ENCODE peak calls at places on chromosomes 6 and 20, in eight cellular contexts. Q, M, A, C, D, P, Y and B are unnamed samples.

GRCh38 chr6:112013051-112013450 is 40.9 kb upstream of the CCN6 start:
- DNase-seq in C (no peak), Y (no peak), D (no peak), M (no peak), Q (no peak), A (no peak), P (no peak), B (no peak)

GRCh38 chr6:38713812-38714211 is 1.3 kb upstream of the DNAH8 start:
- DNase-seq in C (no peak), M (no peak), P (no peak), Q (peak), D (no peak), A (no peak), Y (no peak), B (peak)

GRCh38 chr20:24481188-24481587 is 11.8 kb downstream of the SYNDIG1 start:
- DNase-seq in C (no peak), M (no peak), Q (no peak), Y (no peak), D (no peak), A (no peak), P (no peak), B (no peak)

GRCh38 chr6:106906227-106906626 is 68.3 kb downstream of the CD24 start:
- DNase-seq in M (no peak), C (no peak), D (no peak), A (no peak), P (no peak), Y (no peak), Q (no peak), B (no peak)

GRCh38 chr20:49303211-49303610 is 25.4 kb upstream of the ZNFX1 start:
- DNase-seq in Q (no peak), P (no peak), A (peak), C (no peak), D (no peak), M (no peak), Y (no peak), B (no peak)

GRCh38 chr6:99369533-99369932 is 20.1 kb upstream of the FAXC start:
- DNase-seq in P (no peak), Q (no peak), D (no peak), C (no peak), M (no peak), Y (no peak), A (no peak), B (no peak)

GRCh38 chr6:82397962-82398692 is 34.5 kb downstream of the TPBG start:
- DNase-seq in Y (no peak), M (no peak), D (no peak), Q (no peak), P (no peak), C (no peak), A (peak), B (no peak)

GRCh38 chr6:139030539-139030938 is 2.0 kb downstream of the ABRACL start:
- DNase-seq in P (no peak), A (no peak), Y (no peak), C (no peak), M (no peak), D (no peak), Q (no peak), B (no peak)

GRCh38 chr20:21564127-21564773 is 50.4 kb upstream of the NKX2-2 start:
- DNase-seq in D (no peak), P (no peak), M (peak), Q (no peak), C (no peak), Y (no peak), A (no peak), B (no peak)

GRCh38 chr20:34390769-34391447 is 27.8 kb downstream of the ITCH start:
- DNase-seq in Q (peak), A (peak), D (no peak), Y (peak), P (peak), M (no peak), C (peak), B (no peak)

GRCh38 chr6:7241709-7242645 is 71.0 kb downstream of the SSR1 start:
- DNase-seq in D (no peak), Y (no peak), C (no peak), M (peak), P (no peak), A (peak), Q (no peak), B (no peak)

GRCh38 chr20:19785173-19785799 is 27.2 kb downstream of the RIN2 start:
- DNase-seq in Y (no peak), P (no peak), M (no peak), C (no peak), A (peak), D (no peak), Q (no peak), B (no peak)

GRCh38 chr20:17873410-17874270 is 95.0 kb downstream of the SNX5 start:
- DNase-seq in P (peak), M (peak), Q (no peak), D (no peak), A (peak), Y (peak), C (peak), B (no peak)

GRCh38 chr6:168387911-168388310 is 53.1 kb upstream of the SMOC2 start:
- DNase-seq in D (no peak), A (no peak), P (no peak), M (no peak), Q (no peak), C (no peak), Y (no peak), B (no peak)

GRCh38 chr6:56764081-56764566 is 121.4 kb upstream of the DST start:
- DNase-seq in C (peak), Q (no peak), M (no peak), A (peak), D (no peak), Y (no peak), P (peak), B (no peak)

GRCh38 chr6:166619912-166620311 is 7.1 kb downstream of the RPS6KA2 start:
- DNase-seq in Y (no peak), P (no peak), M (no peak), Q (no peak), A (peak), C (no peak), D (no peak), B (no peak)

GRCh38 chr20:19934792-19935491 is 82.2 kb upstream of the NAA20 start:
- DNase-seq in M (peak), D (no peak), Y (peak), Q (no peak), P (no peak), A (no peak), C (peak), B (no peak)

GRCh38 chr6:2552648-2553154 is 198.0 kb downstream of the MYLK4 start:
- DNase-seq in D (no peak), Q (no peak), Y (no peak), P (no peak), A (no peak), C (no peak), M (no peak), B (no peak)

GRCh38 chr6:107132330-107132954 is 17.1 kb upstream of the BEND3 start:
- DNase-seq in D (peak), P (peak), C (no peak), Q (no peak), M (no peak), A (peak), Y (no peak), B (no peak)

GRCh38 chr6:1986454-1987243 is 258.8 kb downstream of the GMDS start:
- DNase-seq in Q (no peak), A (no peak), M (no peak), Y (no peak), D (no peak), C (no peak), P (no peak), B (no peak)

GRCh38 chr6:131741688-131742393 is 31.0 kb upstream of the CTAGE9 start:
- DNase-seq in M (no peak), D (no peak), P (no peak), C (no peak), Y (no peak), Q (no peak), A (no peak), B (no peak)

GRCh38 chr6:161101517-161101916 is 109.9 kb downstream of the MAP3K4 start:
- DNase-seq in M (no peak), Y (no peak), D (no peak), C (no peak), P (no peak), Q (no peak), A (no peak), B (no peak)

GRCh38 chr6:15511248-15512125 is 151.3 kb downstream of the DTNBP1 start:
- DNase-seq in M (no peak), D (no peak), P (no peak), C (no peak), A (no peak), Y (peak), Q (no peak), B (no peak)

GRCh38 chr6:152314483-152314832 is 322.7 kb downstream of the SYNE1 start:
- DNase-seq in D (no peak), P (no peak), A (no peak), C (no peak), M (no peak), Y (no peak), Q (no peak), B (no peak)

GRCh38 chr6:111673871-111674270 is 68.2 kb upstream of the TRAF3IP2 start:
- DNase-seq in A (no peak), M (no peak), C (no peak), Y (no peak), Q (no peak), D (no peak), P (no peak), B (no peak)

GRCh38 chr20:10221022-10221421 is 2.4 kb downstream of the SNAP25 start:
- DNase-seq in Y (no peak), Q (no peak), P (no peak), M (no peak), A (no peak), D (no peak), C (no peak), B (no peak)

GRCh38 chr6:167550936-167551633 is 226.2 kb downstream of the TTLL2 start:
- DNase-seq in Y (peak), M (peak), P (no peak), D (no peak), C (no peak), A (no peak), Q (no peak), B (no peak)

GRCh38 chr6:76592561-76592960 is 520.1 kb upstream of the IMPG1 start:
- DNase-seq in D (no peak), Y (no peak), M (no peak), P (no peak), Q (no peak), A (no peak), C (no peak), B (no peak)

GRCh38 chr20:32244959-32245358 is 32.5 kb upstream of the KIF3B start:
- DNase-seq in Y (no peak), M (no peak), Q (no peak), P (no peak), D (no peak), A (no peak), C (no peak), B (no peak)

GRCh38 chr6:27130668-27131428 is 116.7 kb upstream of the PRSS16 start:
- DNase-seq in A (no peak), C (no peak), Q (no peak), P (no peak), M (no peak), D (no peak), Y (no peak), B (no peak)

GRCh38 chr6:128057541-128058335 is 156.9 kb upstream of the THEMIS start:
- DNase-seq in Q (no peak), M (no peak), C (no peak), A (peak), P (no peak), D (no peak), Y (no peak), B (no peak)

GRCh38 chr6:44278774-44279697 is 8.8 kb downstream of the TMEM151B start:
- DNase-seq in C (no peak), Y (no peak), M (no peak), D (no peak), A (no peak), Q (no peak), P (no peak), B (no peak)

GRCh38 chr6:163940705-163941470 is 526.4 kb downstream of the QKI start:
- DNase-seq in C (no peak), M (no peak), P (no peak), Y (no peak), D (no peak), Q (no peak), A (no peak), B (no peak)

GRCh38 chr6:163944897-163945296 is 530.4 kb downstream of the QKI start:
- DNase-seq in P (no peak), C (no peak), Y (peak), Q (no peak), D (no peak), A (no peak), M (no peak), B (no peak)

GRCh38 chr6:163941471-163941980 is 527.0 kb downstream of the QKI start:
- DNase-seq in A (no peak), C (no peak), Y (peak), P (no peak), Q (no peak), M (no peak), D (no peak), B (no peak)

GRCh38 chr6:163943647-163944395 is 529.3 kb downstream of the QKI start:
- DNase-seq in M (no peak), D (peak), C (no peak), A (no peak), Y (peak), P (no peak), Q (no peak), B (no peak)

DNA sequence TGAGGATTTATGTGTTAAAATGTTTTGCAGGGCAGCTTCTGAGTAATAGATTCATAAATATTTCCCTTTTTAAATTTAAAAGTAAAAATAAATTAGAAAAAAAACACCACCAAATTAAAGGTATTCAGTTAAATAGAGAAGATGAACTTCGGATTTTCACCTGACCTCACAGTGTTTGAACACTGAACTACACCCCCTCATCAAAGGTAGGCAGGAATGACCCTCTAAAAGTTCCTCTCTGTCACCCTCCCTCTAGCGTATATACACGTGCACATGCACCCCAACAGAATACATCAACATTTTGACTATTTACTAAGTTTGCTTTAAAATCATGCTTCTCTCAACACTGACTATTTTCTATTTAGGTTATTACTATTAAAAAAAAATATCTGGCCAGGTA is 528.3 kb downstream of the QKI start:
- DNase-seq in D (no peak), Y (no peak), A (no peak), Q (no peak), C (no peak), M (no peak), P (no peak), B (no peak)
- TF ChIP-seq CTCF in D (no peak), Y (no peak), A (no peak), Q (no peak), C (no peak), M (no peak), P (no peak), B (no peak)

DNA sequence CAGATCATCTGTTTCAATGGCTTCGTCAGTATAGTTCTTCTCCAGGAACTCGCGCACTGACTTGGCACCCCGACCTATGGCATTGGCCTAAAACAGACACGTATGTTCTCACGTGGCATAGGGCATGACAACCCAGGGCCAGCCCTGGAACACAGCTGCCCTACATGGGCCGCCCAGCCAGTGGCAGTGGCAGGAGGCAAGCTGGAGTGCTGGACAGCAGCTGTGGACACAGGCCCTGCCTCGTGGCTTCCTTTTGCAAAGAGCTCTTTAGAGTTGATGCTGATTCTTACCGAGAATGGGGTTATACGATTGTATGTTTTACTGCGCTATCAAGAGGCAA is 5.0 kb downstream of the PSMA7 start:
- DNase-seq in A (no peak), Q (no peak), M (no peak), Y (peak), D (no peak), C (no peak), P (no peak), B (no peak)
- TF ChIP-seq CTCF in A (no peak), Q (no peak), M (no peak), Y (no peak), D (no peak), C (no peak), P (no peak), B (no peak)

GRCh38 chr6:124962617-124963415 is 579 bp downstream of the RNF217 start:
- DNase-seq in D (peak), P (no peak), A (peak), Q (no peak), C (peak), M (peak), Y (peak), B (no peak)
- TF ChIP-seq CTCF in D (no peak), P (no peak), A (peak), Q (no peak), C (peak), M (no peak), Y (peak), B (no peak)

GRCh38 chr6:142695016-142695415 is 250.0 kb downstream of the HIVEP2 start:
- DNase-seq in C (no peak), M (no peak), Y (no peak), D (no peak), P (no peak), Q (no peak), A (no peak), B (no peak)

GRCh38 chr6:142694054-142694453 is 250.9 kb downstream of the HIVEP2 start:
- DNase-seq in M (no peak), P (no peak), A (no peak), C (no peak), Y (no peak), D (no peak), Q (no peak), B (no peak)

GRCh38 chr6:142692942-142693341 is 252.0 kb downstream of the HIVEP2 start:
- DNase-seq in Q (peak), A (peak), Y (peak), C (peak), D (peak), P (peak), M (peak), B (peak)

GRCh38 chr6:142696123-142696522 is 248.9 kb downstream of the HIVEP2 start:
- DNase-seq in Y (no peak), Q (no peak), P (no peak), D (no peak), M (no peak), C (no peak), A (peak), B (no peak)

GRCh38 chr6:142693446-142693845 is 251.5 kb downstream of the HIVEP2 start:
- DNase-seq in D (no peak), C (no peak), M (no peak), A (peak), P (no peak), Q (no peak), Y (no peak), B (no peak)
- TF ChIP-seq CTCF in D (no peak), C (no peak), M (no peak), A (no peak), P (no peak), Q (no peak), Y (no peak), B (no peak)

DNA sequence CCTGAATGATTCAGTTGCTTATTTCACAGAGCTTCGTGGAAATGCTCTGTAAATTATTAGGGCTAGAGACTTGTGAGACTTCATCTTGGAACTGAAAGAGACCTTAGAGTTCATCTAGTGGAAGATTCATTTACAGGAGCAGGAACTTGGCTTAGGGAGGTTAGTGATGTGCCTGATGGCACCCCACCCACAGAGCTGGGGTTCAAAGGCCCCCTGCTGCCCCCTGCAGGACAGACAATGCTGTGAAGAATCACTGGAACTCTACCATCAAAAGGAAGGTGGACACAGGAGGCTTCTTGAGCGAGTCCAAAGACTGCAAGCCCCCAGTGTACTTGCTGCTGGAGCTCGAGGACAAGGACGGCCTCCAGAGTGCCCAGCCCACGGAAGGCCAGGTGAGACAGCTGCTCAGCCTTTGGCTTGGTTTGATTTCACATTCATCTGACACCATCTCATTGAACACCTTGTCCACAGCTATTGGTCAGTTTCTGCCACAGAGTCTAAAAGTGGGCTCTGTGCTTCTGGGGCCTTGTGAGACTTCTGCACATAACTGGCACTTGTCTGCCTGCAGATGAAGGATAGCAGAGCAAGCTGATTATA is 25.1 kb downstream of the MYBL2 start:
- DNase-seq in Q (peak), D (peak), A (peak), Y (no peak), P (peak), C (peak), M (peak), B (no peak)
- TF ChIP-seq CTCF in Q (peak), D (peak), A (peak), Y (peak), P (peak), C (peak), M (peak), B (no peak)